ENCODE peak calls at places on chromosome 17, in four cellular contexts. One of them, this sample, is unnamed.

GRCh38 chr17:29383687-29384086 is 6.5 kb upstream of the TAOK1 start:
- DNase-seq in fibroblast of lung: peak; percentile 27
- DNase-seq in heart left ventricle: no peak
- DNase-seq in transverse colon: peak; percentile 28
- DNase-seq in this sample: no peak

GRCh38 chr17:8904686-8905085 is 37.2 kb upstream of the PIK3R6 start:
- DNase-seq in transverse colon: no peak
- DNase-seq in heart left ventricle: no peak
- DNase-seq in fibroblast of lung: no peak
- DNase-seq in this sample: no peak

GRCh38 chr17:5644065-5644464 is 59.8 kb upstream of the NLRP1 start:
- DNase-seq in transverse colon: no peak
- DNase-seq in heart left ventricle: no peak
- DNase-seq in fibroblast of lung: no peak
- DNase-seq in this sample: no peak

GRCh38 chr17:43832168-43832975 is 574 bp downstream of the MPP3 start:
- DNase-seq in heart left ventricle: peak; percentile 62
- DNase-seq in fibroblast of lung: peak; percentile 82
- DNase-seq in transverse colon: peak; percentile 62
- DNase-seq in this sample: peak; percentile 52

GRCh38 chr17:3003401-3004149 is 59.8 kb downstream of the OR1D5 start:
- DNase-seq in transverse colon: peak; percentile 67
- DNase-seq in heart left ventricle: peak; percentile 46
- DNase-seq in fibroblast of lung: no peak
- DNase-seq in this sample: peak; percentile 52

GRCh38 chr17:5707482-5707881 is 123.2 kb upstream of the NLRP1 start:
- DNase-seq in heart left ventricle: no peak
- DNase-seq in fibroblast of lung: no peak
- DNase-seq in transverse colon: no peak
- DNase-seq in this sample: no peak

GRCh38 chr17:30000755-30001257 is 59.4 kb downstream of the EFCAB5 start:
- DNase-seq in heart left ventricle: no peak
- DNase-seq in fibroblast of lung: no peak
- DNase-seq in transverse colon: no peak
- DNase-seq in this sample: no peak

GRCh38 chr17:5971969-5972368 is 98.2 kb upstream of the WSCD1 start:
- DNase-seq in fibroblast of lung: no peak
- DNase-seq in heart left ventricle: no peak
- DNase-seq in transverse colon: no peak
- DNase-seq in this sample: no peak

GRCh38 chr17:21677126-21677910 is 15.0 kb upstream of the KCNJ18 start:
- DNase-seq in transverse colon: no peak
- DNase-seq in fibroblast of lung: no peak
- DNase-seq in heart left ventricle: no peak
- DNase-seq in this sample: no peak

DNA sequence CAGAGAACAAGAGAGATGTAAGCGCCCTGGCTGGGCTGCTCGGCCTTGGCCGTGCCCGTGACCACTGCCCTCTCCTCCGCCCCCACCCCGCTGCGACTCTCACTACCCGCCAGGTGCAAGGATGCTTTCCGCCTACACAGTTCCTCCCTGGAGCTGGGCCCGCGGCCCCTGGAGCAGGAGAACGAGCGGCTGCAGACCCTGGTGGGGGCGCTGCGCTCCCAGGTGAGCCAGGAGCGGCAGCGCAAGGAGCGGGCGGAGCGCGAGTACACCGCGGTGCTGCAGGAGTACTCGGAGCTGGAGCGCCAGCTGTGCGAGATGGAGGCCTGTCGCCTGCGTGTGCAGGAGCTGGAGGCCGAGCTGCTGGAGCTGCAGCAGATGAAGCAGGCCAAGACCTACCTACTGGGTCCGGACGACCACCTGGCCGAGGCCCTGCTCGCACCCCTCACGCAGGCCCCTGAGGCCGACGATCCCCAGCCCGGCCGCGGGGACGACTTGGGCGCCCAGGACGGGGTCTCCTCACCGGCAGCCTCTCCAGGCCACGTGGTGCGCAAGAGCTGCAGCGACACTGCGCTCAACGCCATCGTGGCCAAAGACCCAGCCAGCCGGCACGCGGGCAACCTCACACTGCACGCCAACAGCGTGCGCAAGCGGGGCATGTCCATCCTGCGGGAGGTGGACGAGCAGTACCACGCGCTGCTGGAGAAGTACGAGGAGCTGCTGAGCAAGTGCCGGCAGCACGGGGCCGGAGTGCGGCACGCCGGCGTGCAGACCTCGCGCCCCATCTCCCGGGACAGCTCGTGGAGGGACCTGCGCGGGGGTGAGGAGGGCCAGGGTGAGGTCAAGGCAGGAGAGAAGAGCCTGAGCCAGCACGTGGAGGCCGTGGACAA is 9.2 kb upstream of the MRPL58 start:
- DNase-seq in fibroblast of lung: no peak
- DNase-seq in heart left ventricle: no peak
- DNase-seq in transverse colon: no peak
- DNase-seq in this sample: no peak
- H3K36me3 ChIP-seq in fibroblast of lung: peaks cover 13% of the 10 kb centered on the region
- H3K36me3 ChIP-seq in heart left ventricle: peaks cover 60% of the 10 kb centered on the region
- H3K36me3 ChIP-seq in transverse colon: no peaks in the 10 kb centered on the region
- H3K36me3 ChIP-seq in this sample: no peaks in the 10 kb centered on the region

DNA sequence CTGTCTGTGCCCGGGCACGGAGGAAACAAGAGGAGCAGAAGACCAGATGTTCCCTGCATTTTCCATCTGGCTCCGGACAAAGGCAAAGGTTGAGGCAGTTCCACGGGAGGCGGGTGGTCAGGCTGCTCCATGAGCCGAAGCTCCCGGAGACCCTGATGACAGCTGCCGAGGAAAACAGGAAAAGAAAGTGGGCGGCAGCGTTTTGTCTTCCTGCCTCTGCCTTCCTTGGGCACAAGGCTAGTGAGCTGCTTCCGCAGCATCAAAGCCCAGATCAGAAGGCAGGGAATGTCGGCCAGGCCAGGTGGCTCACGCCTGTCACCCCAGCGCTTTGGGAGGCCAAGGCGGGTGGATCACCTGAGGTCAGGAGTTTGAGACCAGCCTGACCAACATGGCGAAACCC is 16.2 kb downstream of the SLC43A2 start:
- DNase-seq in transverse colon: no peak
- DNase-seq in heart left ventricle: no peak
- DNase-seq in fibroblast of lung: no peak
- DNase-seq in this sample: no peak
- H3K36me3 ChIP-seq in transverse colon: no peaks in the 10 kb centered on the region
- H3K36me3 ChIP-seq in heart left ventricle: no peaks in the 10 kb centered on the region
- H3K36me3 ChIP-seq in fibroblast of lung: no peaks in the 10 kb centered on the region
- H3K36me3 ChIP-seq in this sample: no peaks in the 10 kb centered on the region

GRCh38 chr17:51250314-51250840 is 9.5 kb downstream of the MBTD1 start:
- DNase-seq in heart left ventricle: no peak
- DNase-seq in fibroblast of lung: no peak
- DNase-seq in transverse colon: no peak
- DNase-seq in this sample: no peak
- H3K36me3 ChIP-seq in heart left ventricle: peaks cover 48% of the 10 kb centered on the region
- H3K36me3 ChIP-seq in fibroblast of lung: no peaks in the 10 kb centered on the region
- H3K36me3 ChIP-seq in transverse colon: no peaks in the 10 kb centered on the region
- H3K36me3 ChIP-seq in this sample: no peaks in the 10 kb centered on the region

GRCh38 chr17:75849304-75849695 is 5.1 kb upstream of the UNC13D start:
- DNase-seq in heart left ventricle: no peak
- DNase-seq in transverse colon: no peak
- DNase-seq in fibroblast of lung: no peak
- DNase-seq in this sample: no peak
- H3K36me3 ChIP-seq in heart left ventricle: peaks cover 75% of the 10 kb centered on the region
- H3K36me3 ChIP-seq in transverse colon: no peaks in the 10 kb centered on the region
- H3K36me3 ChIP-seq in fibroblast of lung: peaks cover 18% of the 10 kb centered on the region
- H3K36me3 ChIP-seq in this sample: peaks cover 2% of the 10 kb centered on the region

GRCh38 chr17:48925991-48926342 is 17.8 kb downstream of the UBE2Z start:
- DNase-seq in heart left ventricle: no peak
- DNase-seq in fibroblast of lung: no peak
- DNase-seq in transverse colon: no peak
- DNase-seq in this sample: no peak
- H3K36me3 ChIP-seq in heart left ventricle: peaks cover 100% of the 10 kb centered on the region
- H3K36me3 ChIP-seq in fibroblast of lung: peaks cover 33% of the 10 kb centered on the region
- H3K36me3 ChIP-seq in transverse colon: no peaks in the 10 kb centered on the region
- H3K36me3 ChIP-seq in this sample: peaks cover 20% of the 10 kb centered on the region

This sample was measured in mucosa of descending colon.